ENCODE peak calls at places on chromosomes 16 and 17, in nine cellular contexts. One of them, this sample, is unnamed.

GRCh38 chr17:284676-285355 is 67.8 kb downstream of the RPH3AL start:
- DNase-seq in kidney: peak; percentile 51
- DNase-seq in endothelial cell: no peak
- DNase-seq in A673: no peak
- DNase-seq in activated CD4-positive, alpha-beta T cell treated with anti-CD3 and anti-CD28 coated beads, Interleukin-2, amount 50 U/mL, for 48 hours: no peak
- DNase-seq in COLO829: no peak
- DNase-seq in NCI-H1105 treated with DMSO at 0.1 percent for 48 hours: no peak
- DNase-seq in hepatocyte: no peak
- DNase-seq in stimulated activated CD4-positive, alpha-beta T cell treated with anti-CD3 and anti-CD28 coated beads, TNF-alpha, amount 100 ng/mL, for 4 hours: no peak
- DNase-seq in this sample: no peak

GRCh38 chr17:37650419-37651003 is 7.3 kb upstream of the DDX52 start:
- DNase-seq in stimulated activated CD4-positive, alpha-beta T cell treated with anti-CD3 and anti-CD28 coated beads, TNF-alpha, amount 100 ng/mL, for 4 hours: no peak
- DNase-seq in kidney: no peak
- DNase-seq in activated CD4-positive, alpha-beta T cell treated with anti-CD3 and anti-CD28 coated beads, Interleukin-2, amount 50 U/mL, for 48 hours: no peak
- DNase-seq in A673: no peak
- DNase-seq in COLO829: peak; percentile 59
- DNase-seq in hepatocyte: peak; percentile 61
- DNase-seq in endothelial cell: peak; percentile 43
- DNase-seq in NCI-H1105 treated with DMSO at 0.1 percent for 48 hours: peak; percentile 4
- DNase-seq in this sample: no peak

GRCh38 chr17:41917192-41917591 is 1.6 kb downstream of the ACLY start:
- DNase-seq in hepatocyte: peak; percentile 39
- DNase-seq in COLO829: peak; percentile 84
- DNase-seq in kidney: no peak
- DNase-seq in NCI-H1105 treated with DMSO at 0.1 percent for 48 hours: no peak
- DNase-seq in A673: no peak
- DNase-seq in stimulated activated CD4-positive, alpha-beta T cell treated with anti-CD3 and anti-CD28 coated beads, TNF-alpha, amount 100 ng/mL, for 4 hours: no peak
- DNase-seq in activated CD4-positive, alpha-beta T cell treated with anti-CD3 and anti-CD28 coated beads, Interleukin-2, amount 50 U/mL, for 48 hours: no peak
- DNase-seq in endothelial cell: no peak
- DNase-seq in this sample: no peak

GRCh38 chr16:1089822-1090619 is 6.0 kb downstream of the C1QTNF8 start:
- DNase-seq in NCI-H1105 treated with DMSO at 0.1 percent for 48 hours: no peak
- DNase-seq in A673: no peak
- DNase-seq in stimulated activated CD4-positive, alpha-beta T cell treated with anti-CD3 and anti-CD28 coated beads, TNF-alpha, amount 100 ng/mL, for 4 hours: no peak
- DNase-seq in COLO829: no peak
- DNase-seq in activated CD4-positive, alpha-beta T cell treated with anti-CD3 and anti-CD28 coated beads, Interleukin-2, amount 50 U/mL, for 48 hours: no peak
- DNase-seq in kidney: peak; percentile 94
- DNase-seq in endothelial cell: no peak
- DNase-seq in hepatocyte: peak; percentile 92
- DNase-seq in this sample: no peak

GRCh38 chr16:53216798-53217197 is 162.0 kb downstream of the CHD9 start:
- DNase-seq in COLO829: no peak
- DNase-seq in NCI-H1105 treated with DMSO at 0.1 percent for 48 hours: no peak
- DNase-seq in hepatocyte: no peak
- DNase-seq in endothelial cell: no peak
- DNase-seq in activated CD4-positive, alpha-beta T cell treated with anti-CD3 and anti-CD28 coated beads, Interleukin-2, amount 50 U/mL, for 48 hours: no peak
- DNase-seq in kidney: no peak
- DNase-seq in stimulated activated CD4-positive, alpha-beta T cell treated with anti-CD3 and anti-CD28 coated beads, TNF-alpha, amount 100 ng/mL, for 4 hours: no peak
- DNase-seq in A673: peak; percentile 50
- DNase-seq in this sample: no peak

GRCh38 chr16:75401697-75402096 is 31.6 kb downstream of the CFDP1 start:
- DNase-seq in COLO829: no peak
- DNase-seq in NCI-H1105 treated with DMSO at 0.1 percent for 48 hours: no peak
- DNase-seq in activated CD4-positive, alpha-beta T cell treated with anti-CD3 and anti-CD28 coated beads, Interleukin-2, amount 50 U/mL, for 48 hours: no peak
- DNase-seq in kidney: no peak
- DNase-seq in stimulated activated CD4-positive, alpha-beta T cell treated with anti-CD3 and anti-CD28 coated beads, TNF-alpha, amount 100 ng/mL, for 4 hours: no peak
- DNase-seq in endothelial cell: no peak
- DNase-seq in A673: no peak
- DNase-seq in hepatocyte: no peak
- DNase-seq in this sample: no peak

GRCh38 chr17:49696233-49696761 is 11.5 kb downstream of the SLC35B1 start:
- DNase-seq in A673: no peak
- DNase-seq in endothelial cell: no peak
- DNase-seq in activated CD4-positive, alpha-beta T cell treated with anti-CD3 and anti-CD28 coated beads, Interleukin-2, amount 50 U/mL, for 48 hours: peak; percentile 70
- DNase-seq in stimulated activated CD4-positive, alpha-beta T cell treated with anti-CD3 and anti-CD28 coated beads, TNF-alpha, amount 100 ng/mL, for 4 hours: peak; percentile 57
- DNase-seq in kidney: no peak
- DNase-seq in NCI-H1105 treated with DMSO at 0.1 percent for 48 hours: no peak
- DNase-seq in COLO829: no peak
- DNase-seq in hepatocyte: no peak
- DNase-seq in this sample: no peak

GRCh38 chr17:41651625-41652460 is 27.5 kb upstream of the KRT17 start:
- DNase-seq in kidney: peak; percentile 95
- DNase-seq in hepatocyte: peak; percentile 74
- DNase-seq in A673: no peak
- DNase-seq in NCI-H1105 treated with DMSO at 0.1 percent for 48 hours: no peak
- DNase-seq in COLO829: no peak
- DNase-seq in endothelial cell: no peak
- DNase-seq in stimulated activated CD4-positive, alpha-beta T cell treated with anti-CD3 and anti-CD28 coated beads, TNF-alpha, amount 100 ng/mL, for 4 hours: no peak
- DNase-seq in activated CD4-positive, alpha-beta T cell treated with anti-CD3 and anti-CD28 coated beads, Interleukin-2, amount 50 U/mL, for 48 hours: no peak
- DNase-seq in this sample: no peak

GRCh38 chr17:65556014-65556909 is 5.2 kb downstream of the AXIN2 start:
- DNase-seq in COLO829: peak; percentile 61
- DNase-seq in A673: peak; percentile 83
- DNase-seq in kidney: peak; percentile 92
- DNase-seq in hepatocyte: peak; percentile 92
- DNase-seq in NCI-H1105 treated with DMSO at 0.1 percent for 48 hours: peak; percentile 18
- DNase-seq in stimulated activated CD4-positive, alpha-beta T cell treated with anti-CD3 and anti-CD28 coated beads, TNF-alpha, amount 100 ng/mL, for 4 hours: peak; percentile 90
- DNase-seq in activated CD4-positive, alpha-beta T cell treated with anti-CD3 and anti-CD28 coated beads, Interleukin-2, amount 50 U/mL, for 48 hours: peak; percentile 97
- DNase-seq in endothelial cell: peak; percentile 84
- DNase-seq in this sample: peak; percentile 82

GRCh38 chr16:89400740-89401139 is 89.6 kb downstream of the ANKRD11 start:
- DNase-seq in A673: no peak
- DNase-seq in stimulated activated CD4-positive, alpha-beta T cell treated with anti-CD3 and anti-CD28 coated beads, TNF-alpha, amount 100 ng/mL, for 4 hours: no peak
- DNase-seq in hepatocyte: no peak
- DNase-seq in COLO829: no peak
- DNase-seq in kidney: peak; percentile 60
- DNase-seq in endothelial cell: no peak
- DNase-seq in activated CD4-positive, alpha-beta T cell treated with anti-CD3 and anti-CD28 coated beads, Interleukin-2, amount 50 U/mL, for 48 hours: no peak
- DNase-seq in NCI-H1105 treated with DMSO at 0.1 percent for 48 hours: no peak
- DNase-seq in this sample: no peak

GRCh38 chr16:12801511-12802042 is 2.1 kb downstream of the CPPED1 start:
- DNase-seq in activated CD4-positive, alpha-beta T cell treated with anti-CD3 and anti-CD28 coated beads, Interleukin-2, amount 50 U/mL, for 48 hours: no peak
- DNase-seq in hepatocyte: no peak
- DNase-seq in NCI-H1105 treated with DMSO at 0.1 percent for 48 hours: no peak
- DNase-seq in endothelial cell: no peak
- DNase-seq in A673: no peak
- DNase-seq in COLO829: peak; percentile 43
- DNase-seq in stimulated activated CD4-positive, alpha-beta T cell treated with anti-CD3 and anti-CD28 coated beads, TNF-alpha, amount 100 ng/mL, for 4 hours: no peak
- DNase-seq in kidney: no peak
- DNase-seq in this sample: no peak

GRCh38 chr17:12599185-12599920 is 66.3 kb upstream of the MYOCD start:
- DNase-seq in A673: no peak
- DNase-seq in NCI-H1105 treated with DMSO at 0.1 percent for 48 hours: no peak
- DNase-seq in COLO829: no peak
- DNase-seq in stimulated activated CD4-positive, alpha-beta T cell treated with anti-CD3 and anti-CD28 coated beads, TNF-alpha, amount 100 ng/mL, for 4 hours: no peak
- DNase-seq in endothelial cell: no peak
- DNase-seq in hepatocyte: no peak
- DNase-seq in activated CD4-positive, alpha-beta T cell treated with anti-CD3 and anti-CD28 coated beads, Interleukin-2, amount 50 U/mL, for 48 hours: no peak
- DNase-seq in kidney: no peak
- DNase-seq in this sample: no peak

GRCh38 chr17:57834146-57834741 is 15.6 kb downstream of the MRPS23 start:
- DNase-seq in A673: no peak
- DNase-seq in COLO829: no peak
- DNase-seq in kidney: peak; percentile 88
- DNase-seq in endothelial cell: no peak
- DNase-seq in activated CD4-positive, alpha-beta T cell treated with anti-CD3 and anti-CD28 coated beads, Interleukin-2, amount 50 U/mL, for 48 hours: no peak
- DNase-seq in stimulated activated CD4-positive, alpha-beta T cell treated with anti-CD3 and anti-CD28 coated beads, TNF-alpha, amount 100 ng/mL, for 4 hours: no peak
- DNase-seq in hepatocyte: no peak
- DNase-seq in NCI-H1105 treated with DMSO at 0.1 percent for 48 hours: peak; percentile 33
- DNase-seq in this sample: peak; percentile 65

GRCh38 chr17:8326591-8327583 is 12.8 kb upstream of the ODF4 start:
- DNase-seq in hepatocyte: peak; percentile 60
- DNase-seq in COLO829: no peak
- DNase-seq in NCI-H1105 treated with DMSO at 0.1 percent for 48 hours: peak; percentile 7
- DNase-seq in kidney: peak; percentile 80
- DNase-seq in A673: no peak
- DNase-seq in endothelial cell: peak; percentile 50
- DNase-seq in stimulated activated CD4-positive, alpha-beta T cell treated with anti-CD3 and anti-CD28 coated beads, TNF-alpha, amount 100 ng/mL, for 4 hours: no peak
- DNase-seq in activated CD4-positive, alpha-beta T cell treated with anti-CD3 and anti-CD28 coated beads, Interleukin-2, amount 50 U/mL, for 48 hours: peak; percentile 38
- DNase-seq in this sample: no peak

GRCh38 chr16:69566437-69567030 is 768 bp downstream of the NFAT5 start:
- DNase-seq in NCI-H1105 treated with DMSO at 0.1 percent for 48 hours: no peak
- DNase-seq in endothelial cell: peak; percentile 47
- DNase-seq in activated CD4-positive, alpha-beta T cell treated with anti-CD3 and anti-CD28 coated beads, Interleukin-2, amount 50 U/mL, for 48 hours: peak; percentile 36
- DNase-seq in stimulated activated CD4-positive, alpha-beta T cell treated with anti-CD3 and anti-CD28 coated beads, TNF-alpha, amount 100 ng/mL, for 4 hours: no peak
- DNase-seq in kidney: peak; percentile 88
- DNase-seq in COLO829: peak; percentile 4
- DNase-seq in hepatocyte: peak; percentile 72
- DNase-seq in A673: peak; percentile 38
- DNase-seq in this sample: peak; percentile 74

GRCh38 chr17:37179893-37180292 is 195.9 kb upstream of the C17orf78 start:
- DNase-seq in NCI-H1105 treated with DMSO at 0.1 percent for 48 hours: no peak
- DNase-seq in A673: no peak
- DNase-seq in activated CD4-positive, alpha-beta T cell treated with anti-CD3 and anti-CD28 coated beads, Interleukin-2, amount 50 U/mL, for 48 hours: no peak
- DNase-seq in COLO829: peak; percentile 32
- DNase-seq in endothelial cell: no peak
- DNase-seq in hepatocyte: no peak
- DNase-seq in kidney: no peak
- DNase-seq in stimulated activated CD4-positive, alpha-beta T cell treated with anti-CD3 and anti-CD28 coated beads, TNF-alpha, amount 100 ng/mL, for 4 hours: no peak
- DNase-seq in this sample: no peak

GRCh38 chr17:68533887-68534700 is 21.9 kb downstream of the PRKAR1A start:
- DNase-seq in hepatocyte: no peak
- DNase-seq in activated CD4-positive, alpha-beta T cell treated with anti-CD3 and anti-CD28 coated beads, Interleukin-2, amount 50 U/mL, for 48 hours: no peak
- DNase-seq in NCI-H1105 treated with DMSO at 0.1 percent for 48 hours: no peak
- DNase-seq in COLO829: no peak
- DNase-seq in endothelial cell: no peak
- DNase-seq in A673: peak; percentile 40
- DNase-seq in kidney: no peak
- DNase-seq in stimulated activated CD4-positive, alpha-beta T cell treated with anti-CD3 and anti-CD28 coated beads, TNF-alpha, amount 100 ng/mL, for 4 hours: no peak
- DNase-seq in this sample: no peak

GRCh38 chr17:51046527-51047384 is 73.9 kb downstream of the SPAG9 start:
- DNase-seq in activated CD4-positive, alpha-beta T cell treated with anti-CD3 and anti-CD28 coated beads, Interleukin-2, amount 50 U/mL, for 48 hours: no peak
- DNase-seq in NCI-H1105 treated with DMSO at 0.1 percent for 48 hours: peak; percentile 76
- DNase-seq in stimulated activated CD4-positive, alpha-beta T cell treated with anti-CD3 and anti-CD28 coated beads, TNF-alpha, amount 100 ng/mL, for 4 hours: no peak
- DNase-seq in endothelial cell: peak; percentile 60
- DNase-seq in kidney: peak; percentile 78
- DNase-seq in A673: peak; percentile 96
- DNase-seq in hepatocyte: peak; percentile 89
- DNase-seq in COLO829: peak; percentile 81
- DNase-seq in this sample: peak; percentile 92